ENCODE peak calls at places on chromosomes 4 and X, in four cellular contexts. I is dorsolateral prefrontal cortex, D is BJ, X is coronary artery. Z is an unnamed sample.

GRCh38 chr4:122577808-122578781 is 42.8 kb downstream of the IL21 start:
- DNase-seq in I (no peak), D (no peak), X (no peak), Z (peak; percentile 54)

GRCh38 chr4:137300776-137301175 is 231.5 kb downstream of the PCDH18 start:
- DNase-seq in I (no peak), D (no peak), X (no peak), Z (peak; percentile 80)

GRCh38 chr4:94566420-94566819 is 114.7 kb downstream of the PDLIM5 start:
- DNase-seq in I (no peak), D (no peak), X (no peak), Z (no peak)

GRCh38 chrX:69556094-69557011 is 52.2 kb downstream of the NALF2 start:
- DNase-seq in I (no peak), D (no peak), X (no peak), Z (peak; percentile 48)

GRCh38 chrX:145853181-145853580 is 35.6 kb downstream of the SLITRK2 start:
- DNase-seq in I (no peak), D (no peak), X (no peak), Z (no peak)

GRCh38 chr4:19213388-19213787 is 1038.3 kb upstream of the SLIT2 start:
- DNase-seq in I (no peak), D (no peak), X (no peak), Z (no peak)

GRCh38 chr4:183335369-183335940 is 13.2 kb upstream of the CLDN24 start:
- DNase-seq in I (no peak), D (peak; percentile 79), X (peak; percentile 61), Z (peak; percentile 96)

GRCh38 chrX:16140983-16141382 is 17.6 kb downstream of the GRPR start:
- DNase-seq in I (no peak), D (no peak), X (no peak), Z (no peak)

GRCh38 chrX:55167124-55167523 is 53.0 kb upstream of the PAGE5 start:
- DNase-seq in I (no peak), D (no peak), X (no peak), Z (peak; percentile 2)

DNA sequence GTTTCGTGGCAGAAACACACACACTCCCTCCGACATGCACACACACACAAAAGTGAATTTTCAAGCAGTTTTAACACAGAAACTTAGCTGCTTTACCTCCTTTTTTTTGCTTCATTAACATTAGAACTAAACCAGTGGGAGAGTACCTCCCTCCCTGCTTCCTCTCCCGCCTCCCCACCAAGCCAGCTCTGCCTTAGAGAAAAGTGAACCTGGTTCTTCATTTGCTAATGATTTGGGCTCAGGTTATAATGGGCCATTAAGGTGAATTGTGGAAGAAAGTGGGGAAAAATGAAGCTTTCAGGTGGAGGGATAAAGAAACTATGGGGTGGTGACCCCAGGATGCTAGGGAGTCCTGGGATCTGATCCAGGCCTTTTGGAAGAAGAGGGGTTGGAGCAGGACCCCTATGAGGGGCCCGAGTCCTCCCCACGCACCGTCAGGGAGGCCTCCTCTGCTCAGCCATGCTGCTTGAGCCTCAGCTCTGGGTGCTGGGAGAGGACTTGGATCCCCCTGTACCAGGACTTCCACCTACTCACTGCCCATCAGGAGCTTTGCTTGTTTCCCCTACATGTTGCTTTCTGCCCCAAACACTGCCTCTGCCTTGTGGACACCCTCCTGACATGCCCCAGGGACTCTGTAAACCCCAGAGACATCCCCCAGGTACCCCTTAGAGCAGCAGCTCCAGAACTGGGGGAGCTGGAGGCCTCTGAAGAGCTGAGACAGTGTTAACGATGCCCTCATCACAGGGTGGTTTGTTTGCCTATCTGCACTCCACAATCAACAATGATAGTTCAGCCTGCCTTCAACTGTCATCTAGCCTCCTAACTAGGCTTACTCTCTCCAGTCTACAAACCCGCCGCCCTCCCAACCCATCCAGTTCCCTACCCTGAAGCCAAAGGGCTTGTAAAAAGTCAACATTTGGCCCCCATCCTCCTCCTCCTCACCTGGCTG is 6.5 kb upstream of the JADE1 start:
- DNase-seq in I (no peak), D (no peak), X (no peak), Z (no peak)
- H3K4me3 ChIP-seq in I (no peak overlapping the region), D (no peak overlapping the region), X (no peak overlapping the region), Z (no peak overlapping the region)

DNA sequence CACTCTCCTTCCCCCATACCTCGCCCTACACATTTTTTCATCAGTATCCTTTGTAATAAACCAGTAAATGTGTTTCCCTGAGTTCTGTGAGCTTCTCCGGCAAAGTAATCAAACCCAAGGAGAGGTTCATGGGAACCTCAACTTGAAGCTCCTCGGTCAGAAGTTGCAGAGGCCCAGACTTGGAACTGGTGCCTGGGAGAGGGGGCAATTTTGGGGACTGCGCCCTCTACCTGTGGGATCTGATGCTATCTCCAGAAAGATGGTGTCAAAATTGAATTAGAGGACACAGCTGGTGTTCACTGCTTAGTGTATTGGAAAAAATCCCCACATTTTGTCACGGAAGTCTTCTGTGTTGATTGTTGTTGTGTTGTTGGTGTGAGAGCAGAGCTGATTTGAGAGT is 70.6 kb downstream of the ATP11C start:
- DNase-seq in I (no peak), D (no peak), X (no peak), Z (no peak)
- TF ChIP-seq CTCF in I (no peak), D (no peak), X (no peak), Z (no peak)

GRCh38 chr4:119211856-119212250 is 660 bp upstream of the USP53 start:
- DNase-seq in I (no peak), D (no peak), X (no peak), Z (no peak)

GRCh38 chr4:119209077-119209476 is 3.4 kb upstream of the USP53 start:
- DNase-seq in I (no peak), D (peak; percentile 87), X (no peak), Z (peak; percentile 85)

GRCh38 chr4:119209586-119209985 is 2.9 kb upstream of the USP53 start:
- DNase-seq in I (no peak), D (no peak), X (no peak), Z (no peak)

GRCh38 chr4:119212251-119212963 is at the start of gene USP53:
- DNase-seq in I (peak; percentile 93), D (peak; percentile 93), X (peak; percentile 99), Z (peak; percentile 99)

GRCh38 chr4:119210760-119211159 is 1.8 kb upstream of the USP53 start:
- DNase-seq in I (no peak), D (no peak), X (no peak), Z (peak; percentile 69)
- H3K4me3 ChIP-seq in I (no peak overlapping the region), D (no peak overlapping the region), X (peak overlapping the region; percentile 95), Z (no peak overlapping the region)

GRCh38 chr4:59243038-59243437 is 1957.1 kb upstream of the ADGRL3 start:
- DNase-seq in I (no peak), D (no peak), X (no peak), Z (no peak)

GRCh38 chr4:59249110-59249509 is 1951.0 kb upstream of the ADGRL3 start:
- DNase-seq in I (no peak), D (no peak), X (no peak), Z (no peak)

GRCh38 chr4:59248313-59248712 is 1951.8 kb upstream of the ADGRL3 start:
- DNase-seq in I (no peak), D (no peak), X (no peak), Z (no peak)

DNA sequence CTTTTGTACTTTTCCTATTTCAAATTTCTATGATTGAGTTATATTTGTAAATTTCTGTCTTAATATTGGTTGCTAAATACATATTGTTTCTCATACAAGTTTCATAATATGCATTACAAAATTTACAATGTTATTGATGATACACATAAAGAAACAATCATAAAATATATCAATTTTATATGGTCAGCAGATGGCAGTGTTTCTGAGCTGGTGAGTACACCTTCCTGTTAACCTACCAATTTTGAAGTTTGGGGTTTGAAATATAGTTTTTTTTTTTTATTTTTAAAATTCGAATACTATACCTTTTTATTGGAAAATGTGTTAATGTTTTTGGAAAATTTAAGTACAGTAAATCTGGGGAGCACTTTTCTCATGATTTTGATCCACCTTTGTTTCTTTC is 1953.1 kb upstream of the ADGRL3 start:
- DNase-seq in I (no peak), D (no peak), X (no peak), Z (peak; percentile 10)
- TF ChIP-seq CTCF in I (peak; percentile 32), D (no peak), X (no peak), Z (peak; percentile 6)

DNA sequence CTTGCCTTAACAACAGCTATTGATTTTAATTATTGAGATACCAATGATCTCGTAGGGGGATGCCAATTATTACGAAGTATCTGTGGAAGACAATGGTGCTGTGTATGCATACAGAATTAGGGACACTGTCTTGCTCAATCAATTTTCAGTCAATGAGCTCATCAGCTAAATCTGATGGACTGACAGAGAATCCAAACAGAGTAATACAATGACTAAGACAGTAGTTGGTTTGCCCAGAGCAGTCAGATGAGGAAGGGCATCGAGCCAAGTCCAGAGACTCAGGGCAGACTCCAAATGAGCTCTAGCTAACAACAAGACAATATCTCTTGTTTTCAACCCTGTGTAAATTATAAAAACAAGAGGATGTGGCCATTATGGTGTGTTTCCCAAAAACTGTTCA is 14.7 kb upstream of the GSX2 start:
- DNase-seq in I (peak; percentile 68), D (no peak), X (no peak), Z (peak; percentile 96)
- H3K4me3 ChIP-seq in I (no peak overlapping the region), D (no peak overlapping the region), X (no peak overlapping the region), Z (no peak overlapping the region)

GRCh38 chr4:76017056-76017686 is 6.1 kb downstream of the CXCL10 start:
- DNase-seq in I (no peak), D (no peak), X (no peak), Z (no peak)
- TF ChIP-seq CTCF in I (no peak), D (no peak), X (no peak), Z (no peak)

Z was measured in cardiac fibroblast.